ENCODE peak calls at places on chromosomes 6 and 20, in ten cellular contexts. A is endothelial cell; N is HT-29; O is AG20443; Y is CD4-positive, alpha-beta T cell; K is A549; U is choroid plexus epithelial cell; L is NCI-H748 treated with DMSO at 0.1 percent for 48 hours; Q is PC-3; P is sciatic nerve. Z is an unnamed sample.

GRCh38 chr20:59955131-59955796 is 3.0 kb upstream of the CDH26 start:
- DNase-seq in N (peak), K (peak), A (no peak), U (peak), L (no peak), O (peak), P (no peak), Y (no peak), Q (peak), Z (peak)

GRCh38 chr6:144055121-144055931 is 40.0 kb downstream of the SF3B5 start:
- DNase-seq in U (no peak), P (no peak), N (no peak), O (no peak), Q (no peak), A (no peak), K (no peak), L (no peak), Y (peak), Z (no peak)

GRCh38 chr6:3911614-3912336 is 62.6 kb downstream of the FAM50B start:
- DNase-seq in O (peak), N (peak), P (no peak), Y (no peak), A (no peak), Q (peak), K (peak), U (peak), L (no peak), Z (no peak)

GRCh38 chr6:158414900-158415299 is 102.6 kb downstream of the TULP4 start:
- DNase-seq in L (no peak), O (no peak), P (no peak), K (no peak), U (peak), Q (peak), A (no peak), Y (no peak), N (no peak), Z (no peak)

GRCh38 chr6:164502838-164503237 is 806.6 kb downstream of the C6orf118 start:
- DNase-seq in L (no peak), K (no peak), O (no peak), Q (no peak), P (no peak), Y (no peak), U (no peak), N (no peak), A (no peak), Z (no peak)

GRCh38 chr6:149862901-149863595 is 1.1 kb downstream of the LRP11 start:
- DNase-seq in K (peak), A (peak), N (peak), Q (peak), U (peak), Y (no peak), P (peak), O (peak), L (peak), Z (peak)

GRCh38 chr20:57231951-57232428 is 34.5 kb downstream of the BMP7 start:
- DNase-seq in O (no peak), L (peak), A (no peak), U (no peak), Y (no peak), Q (no peak), P (no peak), K (no peak), N (no peak), Z (no peak)

GRCh38 chr6:53067799-53068442 is 2.7 kb downstream of the FBXO9 start:
- DNase-seq in Q (no peak), N (no peak), U (peak), A (no peak), P (no peak), K (no peak), L (no peak), Y (no peak), O (no peak), Z (no peak)

GRCh38 chr20:24359306-24359705 is 110.1 kb upstream of the SYNDIG1 start:
- DNase-seq in A (no peak), N (no peak), P (no peak), Q (no peak), O (no peak), L (no peak), U (no peak), Y (no peak), K (no peak), Z (no peak)

GRCh38 chr6:154796484-154796883 is 63.3 kb downstream of the SCAF8 start:
- DNase-seq in K (no peak), P (no peak), Q (no peak), Y (no peak), L (no peak), A (no peak), U (no peak), O (no peak), N (no peak), Z (peak)

GRCh38 chr6:2952557-2953095 is 18.7 kb downstream of the SERPINB6 start:
- DNase-seq in N (peak), P (peak), O (peak), Y (peak), Q (peak), L (peak), K (peak), U (peak), A (peak), Z (peak)

GRCh38 chr6:101129851-101130250 is 248.7 kb upstream of the ASCC3 start:
- DNase-seq in O (no peak), Y (no peak), N (no peak), Q (peak), U (no peak), A (no peak), L (no peak), P (no peak), K (no peak), Z (no peak)

GRCh38 chr20:1357921-1358671 is 29.2 kb upstream of the SDCBP2 start:
- DNase-seq in A (no peak), Y (no peak), N (no peak), Q (peak), K (no peak), U (peak), O (no peak), P (no peak), L (no peak), Z (no peak)

GRCh38 chr6:87731818-87732661 is 30.0 kb upstream of the AKIRIN2 start:
- DNase-seq in A (no peak), Y (peak), U (peak), L (peak), K (peak), O (peak), N (peak), Q (peak), P (peak), Z (no peak)

GRCh38 chr6:40436685-40437604 is 150.2 kb downstream of the LRFN2 start:
- DNase-seq in Q (peak), U (peak), Y (no peak), N (no peak), O (no peak), A (no peak), K (no peak), L (no peak), P (no peak), Z (no peak)

GRCh38 chr6:8017276-8017701 is 46.9 kb downstream of the BLOC1S5 start:
- DNase-seq in Y (no peak), L (no peak), U (peak), Q (no peak), A (no peak), K (no peak), O (no peak), P (no peak), N (no peak), Z (no peak)

GRCh38 chr6:43744931-43745727 is 24.9 kb upstream of the VEGFA start:
- DNase-seq in Q (peak), U (no peak), P (peak), L (no peak), N (no peak), Y (no peak), A (no peak), K (no peak), O (no peak), Z (no peak)

GRCh38 chr6:73452107-73452461 is at the start of gene CGAS:
- DNase-seq in O (peak), N (peak), K (peak), Q (peak), L (no peak), P (peak), U (peak), Y (peak), A (no peak), Z (no peak)

GRCh38 chr20:38126146-38126912 is 38.7 kb downstream of the TGM2 start:
- DNase-seq in N (peak), P (no peak), Y (no peak), Q (no peak), U (peak), L (no peak), K (no peak), A (no peak), O (no peak), Z (no peak)

Z was measured in NCI-H82.